ENCODE peak calls at places on chromosome X, in six cellular contexts. H is WERI-Rb-1, Q is foreskin fibroblast, M is dorsolateral prefrontal cortex, W is fibroblast of lung, G is lung. D is an unnamed sample.
A peak's percentile ranks its signal among the peaks of the same experiment; 100 is the strongest.

GRCh38 chrX:38347136-38347535 is 5.3 kb upstream of the OTC start:
- DNase-seq in H (no peak), Q (peak; percentile 62), M (peak; percentile 10), W (peak; percentile 78), G (no peak), D (peak; percentile 5)

GRCh38 chrX:133576876-133577275 is 161.6 kb upstream of the GPC4 start:
- DNase-seq in H (no peak), Q (no peak), M (no peak), W (no peak), G (no peak), D (no peak)

GRCh38 chrX:150873616-150874015 is 24.9 kb downstream of the CD99L2 start:
- DNase-seq in H (no peak), Q (no peak), M (peak; percentile 29), W (peak; percentile 56), G (no peak), D (no peak)

GRCh38 chrX:129824620-129825019 is 19.1 kb downstream of the ZDHHC9 start:
- DNase-seq in H (no peak), Q (no peak), M (no peak), W (no peak), G (no peak), D (no peak)

GRCh38 chrX:19576742-19577141 is 61.4 kb upstream of the MAP3K15 start:
- DNase-seq in H (no peak), Q (no peak), M (no peak), W (no peak), G (no peak), D (no peak)

GRCh38 chrX:48910926-48911406 is 480 bp downstream of the SLC35A2 start:
- DNase-seq in H (no peak), Q (no peak), M (no peak), W (peak; percentile 50), G (no peak), D (no peak)

GRCh38 chrX:136211766-136212556 is 39.2 kb downstream of the MAP7D3 start:
- DNase-seq in H (no peak), Q (no peak), M (no peak), W (no peak), G (no peak), D (no peak)

GRCh38 chrX:136496359-136496767 is 1.0 kb upstream of the HTATSF1 start:
- DNase-seq in H (no peak), Q (no peak), M (no peak), W (no peak), G (no peak), D (no peak)

GRCh38 chrX:106170318-106170717 is 2.2 kb downstream of the PWWP3B start:
- DNase-seq in H (no peak), Q (no peak), M (no peak), W (peak; percentile 10), G (no peak), D (peak; percentile 15)

GRCh38 chrX:54178100-54178940 is 4.7 kb downstream of the FAM120C start:
- DNase-seq in H (no peak), Q (peak; percentile 58), M (no peak), W (peak; percentile 80), G (no peak), D (peak; percentile 20)

GRCh38 chrX:87006561-87006960 is 511.0 kb upstream of the KLHL4 start:
- DNase-seq in H (no peak), Q (no peak), M (no peak), W (no peak), G (no peak), D (no peak)

GRCh38 chrX:10769696-10770619 is 149.6 kb upstream of the MID1 start:
- DNase-seq in H (no peak), Q (peak; percentile 35), M (no peak), W (peak; percentile 49), G (no peak), D (no peak)

GRCh38 chrX:34863906-34864305 is 78.7 kb upstream of the FAM47B start:
- DNase-seq in H (no peak), Q (no peak), M (no peak), W (no peak), G (no peak), D (no peak)

GRCh38 chrX:101658661-101659477 is 781 bp downstream of the ARMCX2 start:
- DNase-seq in H (peak; percentile 83), Q (peak; percentile 35), M (peak; percentile 67), W (peak; percentile 48), G (peak; percentile 73), D (peak; percentile 3)

GRCh38 chrX:50680990-50681389 is 133.0 kb downstream of the SHROOM4 start:
- DNase-seq in H (no peak), Q (no peak), M (no peak), W (no peak), G (no peak), D (no peak)

GRCh38 chrX:85992811-85993229 is 54.5 kb downstream of the CHM start:
- DNase-seq in H (peak; percentile 27), Q (peak; percentile 18), M (no peak), W (peak; percentile 55), G (no peak), D (peak; percentile 4)

GRCh38 chrX:68894142-68894512 is 65.3 kb downstream of the EFNB1 start:
- DNase-seq in H (no peak), Q (no peak), M (peak; percentile 12), W (no peak), G (no peak), D (no peak)

GRCh38 chrX:120774611-120775010 is 101.1 kb downstream of the CT47B1 start:
- DNase-seq in H (no peak), Q (no peak), M (no peak), W (no peak), G (no peak), D (no peak)

GRCh38 chrX:87064522-87064921 is 453.1 kb upstream of the KLHL4 start:
- DNase-seq in H (no peak), Q (no peak), M (no peak), W (peak; percentile 52), G (no peak), D (no peak)

GRCh38 chrX:39158801-39159657 is 357.8 kb downstream of the MID1IP1 start:
- DNase-seq in H (no peak), Q (no peak), M (no peak), W (peak; percentile 97), G (peak; percentile 27), D (peak; percentile 76)

DNA sequence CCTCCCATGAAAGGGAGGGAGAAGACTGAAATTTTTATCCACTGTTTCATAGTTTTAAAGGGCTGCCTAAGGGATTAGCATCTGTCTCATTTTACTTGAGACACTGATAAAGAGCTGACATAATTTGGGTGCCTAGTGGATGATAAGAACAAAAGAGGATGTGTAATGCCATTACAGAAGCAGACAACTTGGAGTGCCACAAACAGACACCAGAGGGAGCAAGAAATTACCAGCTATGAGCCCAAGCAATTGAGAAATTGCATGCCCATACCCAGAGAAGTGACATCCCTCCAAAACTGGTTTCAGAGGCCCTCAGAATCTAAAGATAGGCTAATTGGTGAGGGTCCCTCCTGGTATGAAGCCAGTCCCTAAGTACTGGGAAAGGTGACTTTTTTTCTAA is 38.5 kb upstream of the POU3F4 start:
- DNase-seq in H (peak; percentile 15), Q (no peak), M (peak; percentile 15), W (peak; percentile 16), G (no peak), D (peak; percentile 20)
- TF ChIP-seq CTCF in H (peak; percentile 60), Q (no peak), M (peak; percentile 35), W (no peak), G (no peak), D (peak; percentile 67)

GRCh38 chrX:43661521-43662240 is 5.6 kb downstream of the MAOA start:
- DNase-seq in H (no peak), Q (no peak), M (no peak), W (peak; percentile 63), G (no peak), D (peak; percentile 38)
- H3K4me3 ChIP-seq in H (no peak overlapping the region), Q (no peak overlapping the region), M (no peak overlapping the region), W (no peak overlapping the region), G (no peak overlapping the region), D (no peak overlapping the region)

GRCh38 chrX:17917945-17918577 is 57.0 kb upstream of the RAI2 start:
- DNase-seq in H (no peak), Q (no peak), M (no peak), W (no peak), G (no peak), D (no peak)
- TF ChIP-seq CTCF in H (no peak), Q (no peak), M (no peak), W (no peak), G (no peak), D (no peak)

DNA sequence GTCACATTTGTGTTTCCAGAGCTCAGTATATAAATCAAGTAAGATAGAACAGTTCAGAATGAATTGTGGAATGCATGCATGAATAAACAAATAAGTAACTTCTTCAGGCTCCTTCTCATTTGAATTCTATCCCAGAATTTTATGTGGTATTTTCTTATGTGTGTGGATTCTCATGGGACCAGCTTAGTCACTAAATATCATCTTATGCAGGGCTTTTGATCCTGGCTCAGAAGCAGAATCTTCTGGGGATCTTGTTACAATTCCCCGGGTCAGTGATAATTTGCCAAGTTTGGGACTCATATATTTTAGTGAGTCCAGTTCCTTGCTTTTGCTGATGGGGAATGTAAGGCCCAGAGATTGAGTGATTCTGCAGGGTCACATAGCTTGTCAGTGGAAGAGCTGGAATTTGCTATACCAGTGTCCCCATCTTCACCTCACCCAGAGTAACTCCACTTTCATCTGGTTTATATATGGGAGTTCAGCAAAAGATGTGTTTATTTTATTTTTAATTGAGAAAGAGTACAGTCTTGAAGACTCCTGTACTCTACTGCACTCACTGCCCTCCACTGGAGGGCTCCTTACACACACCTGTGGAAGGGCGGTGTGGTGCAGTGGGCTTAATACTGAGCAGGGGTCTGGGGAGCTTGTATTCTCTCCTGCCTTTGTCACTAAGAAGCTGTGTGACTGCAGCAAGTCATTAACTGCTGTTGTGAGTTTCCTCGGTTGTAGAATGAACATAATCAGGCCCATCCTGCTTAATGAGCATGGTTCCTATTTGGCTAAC is 198.2 kb upstream of the CXorf66 start:
- DNase-seq in H (no peak), Q (no peak), M (no peak), W (peak; percentile 78), G (no peak), D (peak; percentile 79)
- H3K4me3 ChIP-seq in H (no peak overlapping the region), Q (no peak overlapping the region), M (no peak overlapping the region), W (no peak overlapping the region), G (no peak overlapping the region), D (no peak overlapping the region)